ENCODE peak calls at places on chromosomes 3 and 15, in six cellular contexts. C is neuronal stem cell, R is cardiac muscle cell, N is T-helper 2 cell, J is colonic mucosa, T is KG1. Y is an unnamed sample.

GRCh38 chr3:188165596-188165995 is 11.6 kb downstream of the LPP start:
- DNase-seq in C (no peak), R (no peak), N (no peak), J (no peak), T (no peak), Y (peak; percentile 66)

GRCh38 chr3:26964836-26965235 is 342.3 kb downstream of the LRRC3B start:
- DNase-seq in C (no peak), R (no peak), N (no peak), J (no peak), T (no peak), Y (no peak)

GRCh38 chr3:178517665-178518366 is 18.4 kb upstream of the KCNMB2 start:
- DNase-seq in C (no peak), R (no peak), N (no peak), J (no peak), T (no peak), Y (no peak)

GRCh38 chr3:159978918-159979703 is 9.5 kb upstream of the IL12A start:
- DNase-seq in C (no peak), R (no peak), N (no peak), J (no peak), T (no peak), Y (no peak)

GRCh38 chr3:56125358-56126005 is 342.8 kb downstream of the ERC2 start:
- DNase-seq in C (no peak), R (peak; percentile 22), N (no peak), J (no peak), T (no peak), Y (no peak)

GRCh38 chr15:49301562-49301961 is 121.5 kb upstream of the FGF7 start:
- DNase-seq in C (no peak), R (no peak), N (no peak), J (no peak), T (no peak), Y (no peak)

GRCh38 chr15:61621146-61621545 is 392.0 kb upstream of the RORA start:
- DNase-seq in C (peak; percentile 31), R (peak; percentile 80), N (no peak), J (peak; percentile 20), T (no peak), Y (peak; percentile 1)

GRCh38 chr15:96064351-96064756 is 266.1 kb upstream of the NR2F2 start:
- DNase-seq in C (no peak), R (no peak), N (no peak), J (no peak), T (no peak), Y (peak; percentile 39)

GRCh38 chr15:100041380-100041779 is 300.4 kb downstream of the ADAMTS17 start:
- DNase-seq in C (no peak), R (no peak), N (no peak), J (no peak), T (no peak), Y (no peak)

GRCh38 chr15:29263289-29263688 is 6.3 kb downstream of the NSMCE3 start:
- DNase-seq in C (no peak), R (no peak), N (no peak), J (no peak), T (no peak), Y (no peak)

GRCh38 chr3:49453621-49454315 is 16.3 kb upstream of the DAG1 start:
- DNase-seq in C (no peak), R (no peak), N (no peak), J (no peak), T (no peak), Y (no peak)

GRCh38 chr3:184585545-184585944 is 24.0 kb downstream of the EPHB3 start:
- DNase-seq in C (no peak), R (no peak), N (no peak), J (no peak), T (no peak), Y (no peak)

GRCh38 chr3:72238341-72238740 is 453.4 kb upstream of the PROK2 start:
- DNase-seq in C (no peak), R (no peak), N (no peak), J (no peak), T (no peak), Y (no peak)

GRCh38 chr15:96171842-96172241 is 158.7 kb upstream of the NR2F2 start:
- DNase-seq in C (peak; percentile 14), R (peak; percentile 20), N (no peak), J (no peak), T (no peak), Y (peak; percentile 69)

GRCh38 chr15:67836955-67837354 is 2.9 kb downstream of the RNU6-1 start:
- DNase-seq in C (no peak), R (no peak), N (no peak), J (no peak), T (no peak), Y (no peak)

GRCh38 chr15:52466134-52466701 is 62.5 kb downstream of the MYO5A start:
- DNase-seq in C (no peak), R (peak; percentile 16), N (peak; percentile 19), J (peak; percentile 38), T (no peak), Y (no peak)

GRCh38 chr15:42385206-42385979 is 26.1 kb downstream of the CAPN3 start:
- DNase-seq in C (peak; percentile 36), R (peak; percentile 81), N (no peak), J (peak; percentile 59), T (no peak), Y (peak; percentile 12)

GRCh38 chr3:8733332-8734094 is at the start of gene CAV3:
- DNase-seq in C (no peak), R (peak; percentile 14), N (no peak), J (no peak), T (no peak), Y (no peak)

GRCh38 chr3:14220933-14221332 is 42.3 kb downstream of the LSM3 start:
- DNase-seq in C (no peak), R (no peak), N (no peak), J (no peak), T (no peak), Y (no peak)

GRCh38 chr3:186386883-186387560 is 25.0 kb upstream of the DGKG start:
- DNase-seq in C (no peak), R (no peak), N (no peak), J (no peak), T (no peak), Y (no peak)

GRCh38 chr3:21902956-21903355 is 151.9 kb upstream of the ZNF385D start:
- DNase-seq in C (no peak), R (no peak), N (no peak), J (no peak), T (no peak), Y (no peak)

GRCh38 chr3:14678015-14678503 is 3.1 kb downstream of the C3orf20 start:
- DNase-seq in C (no peak), R (peak; percentile 5), N (no peak), J (no peak), T (no peak), Y (no peak)

GRCh38 chr3:1798711-1799410 is 299.8 kb upstream of the CNTN4 start:
- DNase-seq in C (no peak), R (no peak), N (no peak), J (no peak), T (no peak), Y (peak; percentile 89)

GRCh38 chr3:52897130-52898109 is at the start of gene STIMATE:
- DNase-seq in C (peak; percentile 74), R (peak; percentile 91), N (peak; percentile 76), J (peak; percentile 92), T (peak; percentile 71), Y (peak; percentile 62)

GRCh38 chr3:187900961-187901755 is 155.9 kb upstream of the BCL6 start:
- DNase-seq in C (no peak), R (no peak), N (no peak), J (no peak), T (no peak), Y (no peak)

GRCh38 chr3:197317250-197317963 is 19.0 kb upstream of the DLG1 start:
- DNase-seq in C (no peak), R (no peak), N (no peak), J (no peak), T (no peak), Y (no peak)